ENCODE peak calls at places on chromosomes 12 and 14, in five cellular contexts. One of them, this sample, is unnamed.

GRCh38 chr14:50036211-50036610 is 80.2 kb downstream of the VCPKMT start:
- DNase-seq in suprapubic skin: no peak
- DNase-seq in lung: no peak
- DNase-seq in AG10803: no peak
- DNase-seq in kidney epithelial cell: no peak
- DNase-seq in this sample: no peak

GRCh38 chr14:88904206-88904647 is 79.8 kb downstream of the TTC8 start:
- DNase-seq in suprapubic skin: no peak
- DNase-seq in AG10803: no peak
- DNase-seq in kidney epithelial cell: no peak
- DNase-seq in lung: no peak
- DNase-seq in this sample: no peak

GRCh38 chr14:53924754-53925153 is 31.9 kb downstream of the BMP4 start:
- DNase-seq in lung: no peak
- DNase-seq in kidney epithelial cell: peak; percentile 95
- DNase-seq in suprapubic skin: no peak
- DNase-seq in AG10803: peak; percentile 74
- DNase-seq in this sample: peak; percentile 88

GRCh38 chr12:98594050-98594853 is 766 bp downstream of the SLC25A3 start:
- DNase-seq in kidney epithelial cell: no peak
- DNase-seq in lung: peak; percentile 33
- DNase-seq in AG10803: peak; percentile 38
- DNase-seq in suprapubic skin: peak; percentile 86
- DNase-seq in this sample: no peak

GRCh38 chr12:109500406-109501185 is 23.2 kb downstream of the UBE3B start:
- DNase-seq in lung: no peak
- DNase-seq in AG10803: no peak
- DNase-seq in kidney epithelial cell: no peak
- DNase-seq in suprapubic skin: no peak
- DNase-seq in this sample: no peak

GRCh38 chr12:83161451-83161850 is 474.7 kb downstream of the TMTC2 start:
- DNase-seq in AG10803: peak; percentile 18
- DNase-seq in kidney epithelial cell: peak; percentile 16
- DNase-seq in lung: no peak
- DNase-seq in suprapubic skin: no peak
- DNase-seq in this sample: peak; percentile 49

GRCh38 chr12:30982413-30982812 is 55.9 kb downstream of the TSPAN11 start:
- DNase-seq in kidney epithelial cell: no peak
- DNase-seq in lung: no peak
- DNase-seq in AG10803: no peak
- DNase-seq in suprapubic skin: no peak
- DNase-seq in this sample: no peak

GRCh38 chr12:125773033-125773432 is 707.8 kb downstream of the AACS start:
- DNase-seq in lung: no peak
- DNase-seq in AG10803: no peak
- DNase-seq in kidney epithelial cell: no peak
- DNase-seq in suprapubic skin: no peak
- DNase-seq in this sample: no peak

GRCh38 chr12:71958993-71959588 is 20.4 kb downstream of the TPH2 start:
- DNase-seq in lung: no peak
- DNase-seq in kidney epithelial cell: no peak
- DNase-seq in suprapubic skin: no peak
- DNase-seq in AG10803: peak; percentile 60
- DNase-seq in this sample: no peak

GRCh38 chr12:71704920-71705319 is 19.0 kb downstream of the TMEM19 start:
- DNase-seq in lung: no peak
- DNase-seq in AG10803: no peak
- DNase-seq in kidney epithelial cell: no peak
- DNase-seq in suprapubic skin: no peak
- DNase-seq in this sample: no peak

GRCh38 chr12:26630546-26631027 is 202.4 kb downstream of the ITPR2 start:
- DNase-seq in lung: no peak
- DNase-seq in AG10803: peak; percentile 49
- DNase-seq in suprapubic skin: no peak
- DNase-seq in kidney epithelial cell: peak; percentile 95
- DNase-seq in this sample: peak; percentile 59

GRCh38 chr12:26631846-26632245 is 201.1 kb downstream of the ITPR2 start:
- DNase-seq in suprapubic skin: no peak
- DNase-seq in AG10803: peak; percentile 46
- DNase-seq in lung: no peak
- DNase-seq in kidney epithelial cell: no peak
- DNase-seq in this sample: peak; percentile 35

GRCh38 chr12:26627335-26627734 is 205.7 kb downstream of the ITPR2 start:
- DNase-seq in kidney epithelial cell: no peak
- DNase-seq in lung: no peak
- DNase-seq in AG10803: no peak
- DNase-seq in suprapubic skin: no peak
- DNase-seq in this sample: no peak

GRCh38 chr12:26628234-26628633 is 204.8 kb downstream of the ITPR2 start:
- DNase-seq in lung: no peak
- DNase-seq in kidney epithelial cell: no peak
- DNase-seq in AG10803: peak; percentile 49
- DNase-seq in suprapubic skin: no peak
- DNase-seq in this sample: no peak

GRCh38 chr12:26629864-26630263 is 203.1 kb downstream of the ITPR2 start:
- DNase-seq in suprapubic skin: no peak
- DNase-seq in lung: no peak
- DNase-seq in AG10803: peak; percentile 30
- DNase-seq in kidney epithelial cell: no peak
- DNase-seq in this sample: no peak
- TF ChIP-seq CTCF in suprapubic skin: no peak
- TF ChIP-seq CTCF in lung: no peak
- TF ChIP-seq CTCF in AG10803: peak; percentile 53
- TF ChIP-seq CTCF in kidney epithelial cell: peak; percentile 52
- TF ChIP-seq CTCF in this sample: peak; percentile 58

DNA sequence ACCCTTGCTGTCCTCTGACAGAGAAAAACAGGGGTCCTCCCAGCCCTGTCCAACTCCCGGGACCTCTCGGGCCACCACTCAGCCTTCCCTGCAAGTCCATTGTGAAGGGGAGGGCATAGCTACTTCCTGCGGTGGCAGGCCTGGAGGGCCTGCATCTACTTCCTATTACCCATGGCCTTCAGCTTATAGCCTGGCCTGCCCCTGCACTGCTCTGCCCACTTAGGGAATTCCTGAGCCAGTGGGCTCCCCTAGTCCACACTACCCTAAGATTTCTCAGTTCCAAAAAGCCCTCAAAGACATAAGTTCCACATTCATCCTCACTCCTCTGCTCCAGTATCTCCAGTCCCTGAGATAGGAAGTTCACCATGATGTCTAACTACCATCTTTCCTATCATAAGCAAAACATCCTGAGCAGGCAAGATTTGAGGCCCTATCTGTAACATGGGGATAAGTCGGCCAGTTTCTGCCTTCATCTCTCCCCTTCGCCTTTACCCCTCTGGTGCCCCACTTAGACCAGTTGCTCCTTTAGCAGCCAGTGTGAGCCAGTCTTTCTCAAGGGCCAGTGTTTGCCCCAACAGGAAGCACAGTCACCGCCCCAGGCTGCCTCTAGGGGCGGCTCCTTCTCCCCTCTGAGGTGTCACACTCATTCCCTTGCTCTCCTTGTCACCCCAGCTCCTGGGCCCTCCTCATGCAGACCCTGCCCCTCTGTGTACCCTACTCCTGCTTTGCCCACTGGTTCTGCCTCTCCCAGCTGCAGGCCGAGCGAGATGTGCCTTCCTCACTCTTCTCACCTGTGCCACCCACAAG is 10.9 kb downstream of the HDAC7 start:
- DNase-seq in suprapubic skin: no peak
- DNase-seq in kidney epithelial cell: no peak
- DNase-seq in AG10803: no peak
- DNase-seq in lung: no peak
- DNase-seq in this sample: no peak
- H3K4me3 ChIP-seq in suprapubic skin: peak overlapping the region; percentile 6
- H3K4me3 ChIP-seq in kidney epithelial cell: no peak overlapping the region
- H3K4me3 ChIP-seq in AG10803: no peak overlapping the region
- H3K4me3 ChIP-seq in lung: no peak overlapping the region
- H3K4me3 ChIP-seq in this sample: no peak overlapping the region

GRCh38 chr12:41368006-41368405 is 179.9 kb downstream of the PDZRN4 start:
- DNase-seq in suprapubic skin: no peak
- DNase-seq in kidney epithelial cell: no peak
- DNase-seq in lung: no peak
- DNase-seq in AG10803: peak; percentile 0
- DNase-seq in this sample: no peak
- TF ChIP-seq CTCF in suprapubic skin: no peak
- TF ChIP-seq CTCF in kidney epithelial cell: peak; percentile 23
- TF ChIP-seq CTCF in lung: no peak
- TF ChIP-seq CTCF in AG10803: peak; percentile 36
- TF ChIP-seq CTCF in this sample: peak; percentile 14

DNA sequence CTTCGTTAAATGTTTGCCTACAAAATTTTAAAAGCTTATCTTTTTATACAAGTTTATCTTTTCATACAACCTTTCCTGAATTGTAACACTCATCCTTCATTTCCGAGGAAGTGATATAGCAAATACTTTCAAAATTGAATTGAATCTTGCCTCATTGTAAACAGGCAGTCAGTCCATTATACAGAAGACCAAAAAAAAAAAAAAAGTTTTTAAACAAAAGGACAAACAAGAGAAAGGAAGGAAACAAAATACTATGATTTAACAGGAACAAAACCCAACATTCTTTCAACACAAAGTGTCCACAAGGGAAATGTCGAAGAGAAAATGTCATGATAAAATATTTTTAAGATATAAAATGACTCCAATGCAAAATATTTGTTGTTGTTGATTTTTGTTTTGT is 8.5 kb downstream of the ATF7 start:
- DNase-seq in lung: no peak
- DNase-seq in AG10803: no peak
- DNase-seq in kidney epithelial cell: no peak
- DNase-seq in suprapubic skin: no peak
- DNase-seq in this sample: no peak
- H3K4me3 ChIP-seq in lung: no peak overlapping the region
- H3K4me3 ChIP-seq in AG10803: no peak overlapping the region
- H3K4me3 ChIP-seq in kidney epithelial cell: no peak overlapping the region
- H3K4me3 ChIP-seq in suprapubic skin: peak overlapping the region; percentile 25
- H3K4me3 ChIP-seq in this sample: no peak overlapping the region